ENCODE peak calls at places on chromosomes 7 and 10, in nine cellular contexts. V is lung, H is GM23338, M is right atrium auricular region, Q is left ventricle myocardium inferior, O is heart right ventricle, A is A549, R is endodermal cell, L is Peyer's patch. Z is an unnamed sample.
A peak's percentile ranks its signal among the peaks of the same experiment; 100 is the strongest.

GRCh38 chr7:50393076-50393475 is 57.1 kb downstream of the FIGNL1 start:
- DNase-seq in V (no peak), H (no peak), M (no peak), Q (no peak), O (no peak), A (no peak), R (no peak), L (no peak), Z (no peak)

GRCh38 chr10:100825325-100825875 is 80.0 kb downstream of the PAX2 start:
- DNase-seq in V (no peak), H (no peak), M (no peak), Q (no peak), O (no peak), A (no peak), R (peak; percentile 42), L (no peak), Z (no peak)

GRCh38 chr7:153193144-153193595 is 433.6 kb downstream of the ACTR3B start:
- DNase-seq in V (peak; percentile 33), H (peak; percentile 71), M (no peak), Q (no peak), O (no peak), A (peak; percentile 37), R (peak; percentile 91), L (no peak), Z (no peak)

GRCh38 chr7:30563326-30563942 is 31.2 kb upstream of the GARS1 start:
- DNase-seq in V (no peak), H (no peak), M (no peak), Q (no peak), O (no peak), A (no peak), R (no peak), L (no peak), Z (no peak)

GRCh38 chr7:30859940-30860623 is 51.6 kb upstream of the AQP1 start:
- DNase-seq in V (no peak), H (no peak), M (no peak), Q (no peak), O (no peak), A (no peak), R (no peak), L (no peak), Z (no peak)

GRCh38 chr10:88586462-88586861 is at the start of gene LIPJ:
- DNase-seq in V (no peak), H (no peak), M (no peak), Q (no peak), O (no peak), A (no peak), R (no peak), L (no peak), Z (no peak)

GRCh38 chr10:68043030-68043429 is 32.1 kb downstream of the HERC4 start:
- DNase-seq in V (no peak), H (no peak), M (no peak), Q (no peak), O (no peak), A (no peak), R (no peak), L (no peak), Z (no peak)

GRCh38 chr10:63539994-63540393 is 18.8 kb downstream of the REEP3 start:
- DNase-seq in V (no peak), H (no peak), M (no peak), Q (no peak), O (no peak), A (no peak), R (no peak), L (no peak), Z (no peak)

GRCh38 chr10:51733061-51733460 is 33.7 kb upstream of the CSTF2T start:
- DNase-seq in V (no peak), H (no peak), M (no peak), Q (no peak), O (no peak), A (no peak), R (no peak), L (no peak), Z (no peak)

GRCh38 chr10:69911571-69912528 is 110.1 kb downstream of the COL13A1 start:
- DNase-seq in V (no peak), H (peak; percentile 34), M (no peak), Q (peak; percentile 23), O (no peak), A (no peak), R (no peak), L (no peak), Z (no peak)

GRCh38 chr7:140230517-140230861 is 53.7 kb upstream of the KDM7A start:
- DNase-seq in V (no peak), H (no peak), M (no peak), Q (peak; percentile 54), O (no peak), A (no peak), R (peak; percentile 54), L (peak; percentile 89), Z (peak; percentile 86)

GRCh38 chr7:1844956-1845390 is 174.9 kb downstream of the ELFN1 start:
- DNase-seq in V (no peak), H (no peak), M (no peak), Q (peak; percentile 7), O (no peak), A (no peak), R (peak; percentile 45), L (peak; percentile 38), Z (peak; percentile 73)

GRCh38 chr7:69166979-69167516 is 431.2 kb upstream of the AUTS2 start:
- DNase-seq in V (no peak), H (peak; percentile 1), M (peak; percentile 38), Q (no peak), O (no peak), A (no peak), R (no peak), L (no peak), Z (no peak)

GRCh38 chr7:43454936-43455518 is 127.9 kb upstream of the STK17A start:
- DNase-seq in V (no peak), H (peak; percentile 87), M (no peak), Q (no peak), O (no peak), A (peak; percentile 38), R (no peak), L (no peak), Z (no peak)

GRCh38 chr10:70462349-70462984 is 16.1 kb upstream of the PALD1 start:
- DNase-seq in V (peak; percentile 54), H (no peak), M (peak; percentile 78), Q (peak; percentile 86), O (peak; percentile 87), A (no peak), R (peak; percentile 45), L (no peak), Z (peak; percentile 90)

GRCh38 chr10:85641479-85641967 is 725.1 kb downstream of the GRID1 start:
- DNase-seq in V (no peak), H (no peak), M (no peak), Q (no peak), O (no peak), A (no peak), R (peak; percentile 39), L (peak; percentile 67), Z (no peak)

GRCh38 chr7:151684408-151685175 is 164.9 kb upstream of the RHEB start:
- DNase-seq in V (no peak), H (no peak), M (no peak), Q (no peak), O (no peak), A (no peak), R (no peak), L (no peak), Z (no peak)

GRCh38 chr10:86556933-86557649 is 35.5 kb upstream of the WAPL start:
- DNase-seq in V (no peak), H (no peak), M (no peak), Q (no peak), O (no peak), A (no peak), R (no peak), L (no peak), Z (no peak)

GRCh38 chr10:63466168-63466935 is 575 bp upstream of the JMJD1C start:
- DNase-seq in V (no peak), H (peak; percentile 63), M (peak; percentile 69), Q (peak; percentile 46), O (peak; percentile 51), A (peak; percentile 33), R (no peak), L (peak; percentile 77), Z (peak; percentile 75)

GRCh38 chr10:73860050-73860491 is 14.3 kb downstream of the CAMK2G start:
- DNase-seq in V (no peak), H (no peak), M (no peak), Q (no peak), O (no peak), A (no peak), R (no peak), L (no peak), Z (no peak)

GRCh38 chr7:115013887-115014286 is 92.0 kb downstream of the MDFIC start:
- DNase-seq in V (no peak), H (no peak), M (no peak), Q (no peak), O (no peak), A (no peak), R (no peak), L (no peak), Z (no peak)

GRCh38 chr7:149625339-149625946 is 127.8 kb upstream of the ZNF746 start:
- DNase-seq in V (peak; percentile 70), H (peak; percentile 89), M (peak; percentile 77), Q (peak; percentile 45), O (peak; percentile 58), A (peak; percentile 81), R (peak; percentile 86), L (peak; percentile 84), Z (no peak)

DNA sequence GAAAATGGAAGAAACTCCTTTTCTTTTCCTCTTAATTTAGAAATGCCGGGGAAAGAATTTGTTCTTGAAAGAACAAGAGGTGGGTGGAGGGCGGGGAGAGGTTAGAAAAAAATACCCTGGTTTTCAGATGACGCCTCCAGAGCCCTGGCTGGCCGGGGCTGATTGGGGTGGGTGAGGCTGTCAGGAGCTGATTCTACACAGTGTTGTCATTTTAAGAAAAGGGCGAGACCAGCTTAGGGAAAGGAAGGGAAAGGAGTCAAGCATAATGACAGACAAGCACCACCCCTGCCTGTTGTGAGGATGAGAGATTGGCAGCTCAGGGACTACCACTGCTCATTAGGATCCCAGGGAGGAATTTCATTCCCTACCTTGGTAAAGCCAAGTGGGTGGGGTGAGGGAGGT is 9.9 kb upstream of the FAM180A start:
- DNase-seq in V (no peak), H (peak; percentile 35), M (peak; percentile 79), Q (peak; percentile 43), O (peak; percentile 60), A (no peak), R (peak; percentile 59), L (no peak), Z (peak; percentile 77)
- H3K4me3 ChIP-seq in V (no peak overlapping the region), H (no peak overlapping the region), M (peak overlapping the region; percentile 3), Q (peak overlapping the region; percentile 50), O (no peak overlapping the region), A (no peak overlapping the region), R (no peak overlapping the region), L (no peak overlapping the region), Z (peak overlapping the region; percentile 29)

GRCh38 chr10:102628451-102628911 is 15.8 kb upstream of the TRIM8 start:
- DNase-seq in V (no peak), H (no peak), M (no peak), Q (peak; percentile 78), O (peak; percentile 81), A (no peak), R (peak; percentile 59), L (no peak), Z (peak; percentile 94)
- H3K4me3 ChIP-seq in V (no peak overlapping the region), H (no peak overlapping the region), M (no peak overlapping the region), Q (no peak overlapping the region), O (no peak overlapping the region), A (no peak overlapping the region), R (no peak overlapping the region), L (no peak overlapping the region), Z (no peak overlapping the region)

GRCh38 chr10:3090914-3091313 is 23.6 kb downstream of the PFKP start:
- DNase-seq in V (peak; percentile 82), H (peak; percentile 54), M (no peak), Q (peak; percentile 60), O (peak; percentile 61), A (peak; percentile 84), R (peak; percentile 79), L (no peak), Z (peak; percentile 85)
- H3K4me3 ChIP-seq in V (no peak overlapping the region), H (no peak overlapping the region), M (no peak overlapping the region), Q (no peak overlapping the region), O (no peak overlapping the region), A (peak overlapping the region; percentile 12), R (no peak overlapping the region), L (no peak overlapping the region), Z (no peak overlapping the region)

GRCh38 chr7:90266808-90267207 is 21.8 kb downstream of the CFAP69 start:
- DNase-seq in V (no peak), H (no peak), M (no peak), Q (no peak), O (no peak), A (no peak), R (no peak), L (no peak), Z (no peak)
- H3K4me3 ChIP-seq in V (no peak overlapping the region), H (no peak overlapping the region), M (no peak overlapping the region), Q (no peak overlapping the region), O (no peak overlapping the region), A (no peak overlapping the region), R (no peak overlapping the region), L (no peak overlapping the region), Z (no peak overlapping the region)